ENCODE peak calls at places on chromosomes 6 and 20, in nine cellular contexts. One of them, this sample, is unnamed. For H3K36me3, the result is how much of the 10 kb centered on the place peaks cover.

GRCh38 chr6:3013486-3013885 is 13.8 kb downstream of the NQO2 start:
- DNase-seq in GM06990: no peak
- DNase-seq in GM23248: peak
- DNase-seq in mucosa of descending colon: no peak
- DNase-seq in esophagus squamous epithelium: no peak
- DNase-seq in cardiac muscle cell: peak
- DNase-seq in effector memory CD4-positive, alpha-beta T cell: no peak
- DNase-seq in astrocyte: peak
- DNase-seq in sigmoid colon: no peak
- DNase-seq in this sample: no peak

GRCh38 chr20:38157635-38158495 is 7.2 kb downstream of the TGM2 start:
- DNase-seq in cardiac muscle cell: peak
- DNase-seq in GM23248: no peak
- DNase-seq in effector memory CD4-positive, alpha-beta T cell: no peak
- DNase-seq in GM06990: no peak
- DNase-seq in sigmoid colon: no peak
- DNase-seq in mucosa of descending colon: no peak
- DNase-seq in esophagus squamous epithelium: no peak
- DNase-seq in astrocyte: no peak
- DNase-seq in this sample: no peak

GRCh38 chr20:53957421-53958172 is 112.8 kb downstream of the BCAS1 start:
- DNase-seq in cardiac muscle cell: peak
- DNase-seq in sigmoid colon: no peak
- DNase-seq in astrocyte: peak
- DNase-seq in esophagus squamous epithelium: no peak
- DNase-seq in effector memory CD4-positive, alpha-beta T cell: no peak
- DNase-seq in GM06990: no peak
- DNase-seq in mucosa of descending colon: no peak
- DNase-seq in GM23248: peak
- DNase-seq in this sample: no peak

GRCh38 chr6:17998442-17998841 is 11.0 kb upstream of the KIF13A start:
- DNase-seq in esophagus squamous epithelium: no peak
- DNase-seq in GM23248: peak
- DNase-seq in astrocyte: no peak
- DNase-seq in mucosa of descending colon: no peak
- DNase-seq in sigmoid colon: no peak
- DNase-seq in GM06990: no peak
- DNase-seq in effector memory CD4-positive, alpha-beta T cell: no peak
- DNase-seq in cardiac muscle cell: no peak
- DNase-seq in this sample: no peak

GRCh38 chr20:43942661-43943285 is 28.1 kb downstream of the TOX2 start:
- DNase-seq in GM06990: peak
- DNase-seq in esophagus squamous epithelium: no peak
- DNase-seq in astrocyte: peak
- DNase-seq in GM23248: peak
- DNase-seq in mucosa of descending colon: no peak
- DNase-seq in sigmoid colon: no peak
- DNase-seq in cardiac muscle cell: peak
- DNase-seq in effector memory CD4-positive, alpha-beta T cell: peak
- DNase-seq in this sample: no peak

GRCh38 chr6:6479706-6480250 is 108.7 kb upstream of the LY86 start:
- DNase-seq in sigmoid colon: no peak
- DNase-seq in GM06990: no peak
- DNase-seq in GM23248: no peak
- DNase-seq in cardiac muscle cell: no peak
- DNase-seq in mucosa of descending colon: no peak
- DNase-seq in astrocyte: no peak
- DNase-seq in effector memory CD4-positive, alpha-beta T cell: no peak
- DNase-seq in esophagus squamous epithelium: no peak
- DNase-seq in this sample: no peak

GRCh38 chr20:57143173-57143572 is 123.3 kb downstream of the BMP7 start:
- DNase-seq in astrocyte: no peak
- DNase-seq in GM23248: no peak
- DNase-seq in GM06990: no peak
- DNase-seq in mucosa of descending colon: no peak
- DNase-seq in sigmoid colon: no peak
- DNase-seq in effector memory CD4-positive, alpha-beta T cell: no peak
- DNase-seq in cardiac muscle cell: no peak
- DNase-seq in esophagus squamous epithelium: no peak
- DNase-seq in this sample: no peak

GRCh38 chr20:2640260-2640659 is 12.2 kb upstream of the NOP56 start:
- DNase-seq in esophagus squamous epithelium: no peak
- DNase-seq in mucosa of descending colon: no peak
- DNase-seq in GM06990: no peak
- DNase-seq in cardiac muscle cell: no peak
- DNase-seq in astrocyte: no peak
- DNase-seq in GM23248: no peak
- DNase-seq in sigmoid colon: no peak
- DNase-seq in effector memory CD4-positive, alpha-beta T cell: no peak
- DNase-seq in this sample: no peak

GRCh38 chr6:8157839-8158238 is 55.5 kb upstream of the EEF1E1 start:
- DNase-seq in astrocyte: no peak
- DNase-seq in sigmoid colon: no peak
- DNase-seq in GM06990: no peak
- DNase-seq in mucosa of descending colon: no peak
- DNase-seq in cardiac muscle cell: no peak
- DNase-seq in GM23248: no peak
- DNase-seq in effector memory CD4-positive, alpha-beta T cell: no peak
- DNase-seq in esophagus squamous epithelium: no peak
- DNase-seq in this sample: no peak

GRCh38 chr6:142943746-142944125 is 1.2 kb downstream of the HIVEP2 start:
- DNase-seq in esophagus squamous epithelium: no peak
- DNase-seq in effector memory CD4-positive, alpha-beta T cell: no peak
- DNase-seq in GM23248: peak
- DNase-seq in sigmoid colon: no peak
- DNase-seq in astrocyte: peak
- DNase-seq in mucosa of descending colon: peak
- DNase-seq in cardiac muscle cell: peak
- DNase-seq in GM06990: peak
- DNase-seq in this sample: peak

GRCh38 chr6:158654960-158655485 is 5.2 kb downstream of the SYTL3 start:
- DNase-seq in GM23248: peak
- DNase-seq in sigmoid colon: no peak
- DNase-seq in mucosa of descending colon: no peak
- DNase-seq in GM06990: no peak
- DNase-seq in astrocyte: peak
- DNase-seq in cardiac muscle cell: peak
- DNase-seq in esophagus squamous epithelium: no peak
- DNase-seq in effector memory CD4-positive, alpha-beta T cell: no peak
- DNase-seq in this sample: no peak

GRCh38 chr6:156774872-156775405 is 2.2 kb upstream of the ARID1B start:
- DNase-seq in astrocyte: no peak
- DNase-seq in esophagus squamous epithelium: no peak
- DNase-seq in sigmoid colon: no peak
- DNase-seq in cardiac muscle cell: no peak
- DNase-seq in mucosa of descending colon: no peak
- DNase-seq in GM06990: no peak
- DNase-seq in effector memory CD4-positive, alpha-beta T cell: no peak
- DNase-seq in GM23248: peak
- DNase-seq in this sample: peak

GRCh38 chr20:23361108-23361650 is 803 bp upstream of the GZF1 start:
- DNase-seq in GM23248: peak
- DNase-seq in GM06990: no peak
- DNase-seq in esophagus squamous epithelium: no peak
- DNase-seq in effector memory CD4-positive, alpha-beta T cell: no peak
- DNase-seq in astrocyte: no peak
- DNase-seq in sigmoid colon: no peak
- DNase-seq in mucosa of descending colon: no peak
- DNase-seq in cardiac muscle cell: peak
- DNase-seq in this sample: no peak

GRCh38 chr20:9160760-9161159 is 91.9 kb downstream of the PLCB4 start:
- DNase-seq in GM23248: peak
- DNase-seq in GM06990: no peak
- DNase-seq in mucosa of descending colon: no peak
- DNase-seq in cardiac muscle cell: no peak
- DNase-seq in sigmoid colon: no peak
- DNase-seq in esophagus squamous epithelium: no peak
- DNase-seq in effector memory CD4-positive, alpha-beta T cell: no peak
- DNase-seq in astrocyte: no peak
- DNase-seq in this sample: no peak

GRCh38 chr6:148650941-148651540 is 95.8 kb upstream of the UST start:
- DNase-seq in cardiac muscle cell: peak
- DNase-seq in esophagus squamous epithelium: no peak
- DNase-seq in GM06990: no peak
- DNase-seq in astrocyte: no peak
- DNase-seq in mucosa of descending colon: no peak
- DNase-seq in GM23248: no peak
- DNase-seq in effector memory CD4-positive, alpha-beta T cell: no peak
- DNase-seq in sigmoid colon: no peak
- DNase-seq in this sample: no peak

GRCh38 chr20:20663841-20664240 is 48.6 kb downstream of the RALGAPA2 start:
- DNase-seq in GM23248: peak
- DNase-seq in esophagus squamous epithelium: no peak
- DNase-seq in cardiac muscle cell: peak
- DNase-seq in astrocyte: no peak
- DNase-seq in sigmoid colon: no peak
- DNase-seq in effector memory CD4-positive, alpha-beta T cell: no peak
- DNase-seq in mucosa of descending colon: no peak
- DNase-seq in GM06990: no peak
- DNase-seq in this sample: no peak

GRCh38 chr20:44784688-44785087 is 25.7 kb downstream of the RIMS4 start:
- DNase-seq in GM06990: no peak
- DNase-seq in GM23248: no peak
- DNase-seq in mucosa of descending colon: no peak
- DNase-seq in esophagus squamous epithelium: no peak
- DNase-seq in effector memory CD4-positive, alpha-beta T cell: no peak
- DNase-seq in astrocyte: no peak
- DNase-seq in sigmoid colon: no peak
- DNase-seq in cardiac muscle cell: no peak
- DNase-seq in this sample: no peak

GRCh38 chr6:38387994-38388393 is 251.7 kb downstream of the BTBD9 start:
- DNase-seq in GM06990: no peak
- DNase-seq in effector memory CD4-positive, alpha-beta T cell: no peak
- DNase-seq in esophagus squamous epithelium: no peak
- DNase-seq in GM23248: peak
- DNase-seq in sigmoid colon: no peak
- DNase-seq in mucosa of descending colon: no peak
- DNase-seq in astrocyte: peak
- DNase-seq in cardiac muscle cell: peak
- DNase-seq in this sample: no peak

GRCh38 chr20:63232235-63233060 is 3.3 kb upstream of the BIRC7 start:
- DNase-seq in cardiac muscle cell: peak
- DNase-seq in GM23248: peak
- DNase-seq in astrocyte: peak
- DNase-seq in esophagus squamous epithelium: no peak
- DNase-seq in effector memory CD4-positive, alpha-beta T cell: no peak
- DNase-seq in mucosa of descending colon: no peak
- DNase-seq in GM06990: no peak
- DNase-seq in sigmoid colon: no peak
- DNase-seq in this sample: no peak

GRCh38 chr20:39877792-39878191 is 811.2 kb downstream of the MAFB start:
- DNase-seq in GM06990: no peak
- DNase-seq in cardiac muscle cell: no peak
- DNase-seq in GM23248: no peak
- DNase-seq in astrocyte: no peak
- DNase-seq in mucosa of descending colon: no peak
- DNase-seq in esophagus squamous epithelium: no peak
- DNase-seq in effector memory CD4-positive, alpha-beta T cell: no peak
- DNase-seq in sigmoid colon: no peak
- DNase-seq in this sample: no peak

GRCh38 chr20:39878321-39878720 is 810.7 kb downstream of the MAFB start:
- DNase-seq in astrocyte: no peak
- DNase-seq in effector memory CD4-positive, alpha-beta T cell: no peak
- DNase-seq in esophagus squamous epithelium: no peak
- DNase-seq in GM23248: no peak
- DNase-seq in sigmoid colon: no peak
- DNase-seq in cardiac muscle cell: no peak
- DNase-seq in GM06990: no peak
- DNase-seq in mucosa of descending colon: no peak
- DNase-seq in this sample: no peak

GRCh38 chr20:39879296-39879695 is 809.7 kb downstream of the MAFB start:
- DNase-seq in mucosa of descending colon: no peak
- DNase-seq in GM23248: peak
- DNase-seq in GM06990: no peak
- DNase-seq in effector memory CD4-positive, alpha-beta T cell: no peak
- DNase-seq in sigmoid colon: no peak
- DNase-seq in esophagus squamous epithelium: no peak
- DNase-seq in cardiac muscle cell: no peak
- DNase-seq in astrocyte: peak
- DNase-seq in this sample: no peak

GRCh38 chr20:39876974-39877615 is 811.9 kb downstream of the MAFB start:
- DNase-seq in effector memory CD4-positive, alpha-beta T cell: no peak
- DNase-seq in cardiac muscle cell: no peak
- DNase-seq in GM06990: no peak
- DNase-seq in astrocyte: peak
- DNase-seq in GM23248: no peak
- DNase-seq in esophagus squamous epithelium: no peak
- DNase-seq in mucosa of descending colon: no peak
- DNase-seq in sigmoid colon: no peak
- DNase-seq in this sample: no peak

GRCh38 chr20:39878809-39879208 is 810.2 kb downstream of the MAFB start:
- DNase-seq in esophagus squamous epithelium: no peak
- DNase-seq in GM23248: peak
- DNase-seq in effector memory CD4-positive, alpha-beta T cell: no peak
- DNase-seq in sigmoid colon: no peak
- DNase-seq in GM06990: no peak
- DNase-seq in cardiac muscle cell: no peak
- DNase-seq in mucosa of descending colon: no peak
- DNase-seq in astrocyte: peak
- DNase-seq in this sample: no peak
- H3K36me3 ChIP-seq in esophagus squamous epithelium: under half
- H3K36me3 ChIP-seq in GM23248: under half
- H3K36me3 ChIP-seq in effector memory CD4-positive, alpha-beta T cell: under half
- H3K36me3 ChIP-seq in sigmoid colon: under half
- H3K36me3 ChIP-seq in GM06990: under half
- H3K36me3 ChIP-seq in cardiac muscle cell: under half
- H3K36me3 ChIP-seq in mucosa of descending colon: under half
- H3K36me3 ChIP-seq in astrocyte: under half
- H3K36me3 ChIP-seq in this sample: under half

GRCh38 chr20:49230575-49231211 is 11.5 kb downstream of the DDX27 start:
- DNase-seq in sigmoid colon: peak
- DNase-seq in effector memory CD4-positive, alpha-beta T cell: no peak
- DNase-seq in astrocyte: no peak
- DNase-seq in mucosa of descending colon: no peak
- DNase-seq in cardiac muscle cell: peak
- DNase-seq in GM06990: no peak
- DNase-seq in esophagus squamous epithelium: no peak
- DNase-seq in GM23248: peak
- DNase-seq in this sample: no peak
- H3K36me3 ChIP-seq in sigmoid colon: half or more
- H3K36me3 ChIP-seq in effector memory CD4-positive, alpha-beta T cell: half or more
- H3K36me3 ChIP-seq in astrocyte: under half
- H3K36me3 ChIP-seq in mucosa of descending colon: under half
- H3K36me3 ChIP-seq in cardiac muscle cell: under half
- H3K36me3 ChIP-seq in GM06990: under half
- H3K36me3 ChIP-seq in esophagus squamous epithelium: under half
- H3K36me3 ChIP-seq in GM23248: under half
- H3K36me3 ChIP-seq in this sample: under half

GRCh38 chr20:35002426-35003210 is 47.0 kb downstream of the MYH7B start:
- DNase-seq in esophagus squamous epithelium: no peak
- DNase-seq in effector memory CD4-positive, alpha-beta T cell: no peak
- DNase-seq in mucosa of descending colon: peak
- DNase-seq in GM23248: no peak
- DNase-seq in GM06990: no peak
- DNase-seq in astrocyte: no peak
- DNase-seq in sigmoid colon: peak
- DNase-seq in cardiac muscle cell: no peak
- DNase-seq in this sample: no peak
- H3K36me3 ChIP-seq in esophagus squamous epithelium: half or more
- H3K36me3 ChIP-seq in effector memory CD4-positive, alpha-beta T cell: half or more
- H3K36me3 ChIP-seq in mucosa of descending colon: under half
- H3K36me3 ChIP-seq in GM23248: under half
- H3K36me3 ChIP-seq in GM06990: half or more
- H3K36me3 ChIP-seq in astrocyte: under half
- H3K36me3 ChIP-seq in sigmoid colon: half or more
- H3K36me3 ChIP-seq in cardiac muscle cell: half or more
- H3K36me3 ChIP-seq in this sample: under half

GRCh38 chr6:112222111-112222726 is 32.1 kb downstream of the LAMA4 start:
- DNase-seq in cardiac muscle cell: peak
- DNase-seq in GM06990: no peak
- DNase-seq in sigmoid colon: no peak
- DNase-seq in effector memory CD4-positive, alpha-beta T cell: no peak
- DNase-seq in esophagus squamous epithelium: no peak
- DNase-seq in mucosa of descending colon: no peak
- DNase-seq in GM23248: peak
- DNase-seq in astrocyte: peak
- DNase-seq in this sample: no peak
- H3K36me3 ChIP-seq in cardiac muscle cell: under half
- H3K36me3 ChIP-seq in GM06990: under half
- H3K36me3 ChIP-seq in sigmoid colon: under half
- H3K36me3 ChIP-seq in effector memory CD4-positive, alpha-beta T cell: under half
- H3K36me3 ChIP-seq in esophagus squamous epithelium: under half
- H3K36me3 ChIP-seq in mucosa of descending colon: under half
- H3K36me3 ChIP-seq in GM23248: under half
- H3K36me3 ChIP-seq in astrocyte: under half
- H3K36me3 ChIP-seq in this sample: under half

This sample was measured in prostate gland.